ENCODE peak calls at places on chromosomes 12 and 14, in four cellular contexts. Q is GM13976; C is CD8-positive, alpha-beta memory T cell; F is stimulated activated naive B cell treated with anti-CD40 and anti-IgM and Interleukin-4, amounts not matched to agents 10 μg/mL and 1 μg/mL and 100 μg/mL, for 72 hours. K is an unnamed sample.

GRCh38 chr12:120206228-120206627 is 5.3 kb upstream of the RPLP0 start:
- DNase-seq in F (no peak), C (no peak), Q (no peak), K (no peak)

GRCh38 chr12:101086490-101086889 is 123.5 kb downstream of the SLC5A8 start:
- DNase-seq in Q (no peak), F (no peak), C (no peak), K (no peak)

GRCh38 chr14:96497586-96497985 is 4.6 kb upstream of the PAPOLA start:
- DNase-seq in C (no peak), F (no peak), Q (no peak), K (no peak)

GRCh38 chr12:120229071-120229582 is 28.2 kb upstream of the RPLP0 start:
- DNase-seq in C (no peak), F (no peak), Q (no peak), K (no peak)

GRCh38 chr14:74619672-74620131 is 7.7 kb upstream of the LTBP2 start:
- DNase-seq in Q (no peak), C (no peak), F (no peak), K (no peak)

GRCh38 chr12:117080707-117081141 is 18.5 kb downstream of the TESC start:
- DNase-seq in F (no peak), Q (no peak), C (no peak), K (no peak)

GRCh38 chr12:106188249-106188648 is 49.5 kb upstream of the NUAK1 start:
- DNase-seq in F (no peak), Q (no peak), C (no peak), K (no peak)

GRCh38 chr14:56417173-56417572 is 162.4 kb upstream of the TMEM260 start:
- DNase-seq in F (no peak), C (no peak), Q (no peak), K (no peak)

GRCh38 chr14:51653096-51653814 is 1.5 kb downstream of the FRMD6 start:
- DNase-seq in C (peak; percentile 14), F (no peak), Q (no peak), K (no peak)

GRCh38 chr12:45725631-45726593 is 3.6 kb upstream of the ARID2 start:
- DNase-seq in C (peak; percentile 65), Q (peak; percentile 44), F (no peak), K (peak; percentile 37)

GRCh38 chr14:74161526-74162158 is 76.9 kb downstream of the LIN52 start:
- DNase-seq in C (no peak), F (no peak), Q (no peak), K (no peak)

GRCh38 chr14:23104591-23105347 is at the start of gene CIROP:
- DNase-seq in F (no peak), Q (no peak), C (no peak), K (peak; percentile 4)